ENCODE peak calls at places on chromosomes 7 and 10, in four cellular contexts. One of them, this sample, is unnamed.
A peak's percentile ranks its signal among the peaks of the same experiment; 100 is the strongest.

GRCh38 chr7:47787249-47788069 is 160.8 kb downstream of the PKD1L1 start:
- DNase-seq in HuH-7.5: no peak
- DNase-seq in ELR: no peak
- DNase-seq in effector CD4-positive, alpha-beta T cell: no peak
- DNase-seq in this sample: no peak

GRCh38 chr7:11212080-11212711 is 238.5 kb downstream of the PHF14 start:
- DNase-seq in HuH-7.5: peak; percentile 20
- DNase-seq in effector CD4-positive, alpha-beta T cell: peak; percentile 25
- DNase-seq in ELR: peak; percentile 76
- DNase-seq in this sample: peak; percentile 7

GRCh38 chr7:130441408-130441854 is 615 bp upstream of the CEP41 start:
- DNase-seq in effector CD4-positive, alpha-beta T cell: no peak
- DNase-seq in HuH-7.5: peak; percentile 20
- DNase-seq in ELR: peak; percentile 50
- DNase-seq in this sample: no peak

GRCh38 chr10:17730667-17731066 is 21.3 kb upstream of the TMEM236 start:
- DNase-seq in ELR: no peak
- DNase-seq in HuH-7.5: no peak
- DNase-seq in effector CD4-positive, alpha-beta T cell: no peak
- DNase-seq in this sample: no peak

GRCh38 chr10:69629519-69629896 is 539 bp upstream of the FAM241B start:
- DNase-seq in HuH-7.5: no peak
- DNase-seq in effector CD4-positive, alpha-beta T cell: no peak
- DNase-seq in ELR: no peak
- DNase-seq in this sample: no peak

GRCh38 chr7:82050134-82050533 is 280.3 kb upstream of the HGF start:
- DNase-seq in effector CD4-positive, alpha-beta T cell: no peak
- DNase-seq in ELR: peak; percentile 85
- DNase-seq in HuH-7.5: no peak
- DNase-seq in this sample: no peak

GRCh38 chr7:1502845-1503244 is 1.3 kb downstream of the INTS1 start:
- DNase-seq in effector CD4-positive, alpha-beta T cell: no peak
- DNase-seq in HuH-7.5: no peak
- DNase-seq in ELR: no peak
- DNase-seq in this sample: no peak

GRCh38 chr10:67046507-67046906 is 120.7 kb downstream of the LRRTM3 start:
- DNase-seq in effector CD4-positive, alpha-beta T cell: no peak
- DNase-seq in ELR: no peak
- DNase-seq in HuH-7.5: no peak
- DNase-seq in this sample: no peak

GRCh38 chr10:99983280-99983988 is 26.3 kb downstream of the DNMBP start:
- DNase-seq in effector CD4-positive, alpha-beta T cell: no peak
- DNase-seq in ELR: peak; percentile 93
- DNase-seq in HuH-7.5: no peak
- DNase-seq in this sample: no peak

This sample was measured in T-helper 9 cell.